ENCODE peak calls at places on chromosomes 16 and 17, in ten cellular contexts. B, S, I, E, T, U, N, A, F and D are unnamed samples. For H3K9me3, the result is how much of the 10 kb centered on the place peaks cover.

GRCh38 chr17:80948091-80948960 is 43.3 kb upstream of the CHMP6 start:
- DNase-seq in I (peak), U (no peak), N (no peak), F (no peak), E (no peak), T (no peak), S (no peak), B (no peak), A (no peak), D (no peak)

GRCh38 chr17:36899250-36900129 is 37.8 kb upstream of the LHX1 start:
- DNase-seq in B (no peak), N (no peak), A (no peak), S (no peak), T (no peak), F (no peak), U (peak), E (no peak), I (peak), D (no peak)

GRCh38 chr16:80459331-80459777 is 81.4 kb upstream of the DYNLRB2 start:
- DNase-seq in A (no peak), F (no peak), U (no peak), B (peak), N (no peak), T (no peak), I (no peak), S (no peak), E (no peak), D (no peak)

GRCh38 chr17:22703786-22704441 is 1011.6 kb downstream of the KCNJ18 start:
- DNase-seq in T (no peak), F (no peak), B (no peak), N (no peak), I (peak), E (no peak), S (no peak), U (no peak), A (no peak), D (no peak)

GRCh38 chr16:2734844-2735243 is 14.8 kb upstream of the PRSS27 start:
- DNase-seq in F (no peak), A (no peak), I (no peak), U (no peak), B (no peak), T (no peak), S (no peak), N (no peak), E (no peak), D (no peak)

GRCh38 chr17:32852811-32853210 is 24.1 kb downstream of the MYO1D start:
- DNase-seq in I (no peak), A (no peak), E (peak), N (no peak), S (no peak), B (peak), U (no peak), F (no peak), T (no peak), D (no peak)

GRCh38 chr16:72878301-72879269 is 169.3 kb downstream of the ZFHX3 start:
- DNase-seq in I (peak), F (no peak), T (no peak), B (peak), E (no peak), N (no peak), S (no peak), U (no peak), A (peak), D (peak)

GRCh38 chr16:27246439-27246838 is 22.1 kb downstream of the NSMCE1 start:
- DNase-seq in I (no peak), B (no peak), A (no peak), N (no peak), S (no peak), F (no peak), E (no peak), U (no peak), T (no peak), D (no peak)

GRCh38 chr16:68503334-68503733 is 35.8 kb upstream of the ZFP90 start:
- DNase-seq in F (no peak), N (no peak), I (no peak), A (peak), S (no peak), T (no peak), B (no peak), E (peak), U (no peak), D (no peak)

GRCh38 chr16:24035127-24035842 is 199.5 kb downstream of the PRKCB start:
- DNase-seq in N (no peak), A (no peak), U (peak), F (no peak), E (no peak), S (no peak), B (no peak), T (no peak), I (no peak), D (no peak)

GRCh38 chr16:17460890-17461289 is 9.9 kb downstream of the XYLT1 start:
- DNase-seq in S (peak), I (no peak), N (no peak), B (peak), A (no peak), F (no peak), E (no peak), T (no peak), U (no peak), D (no peak)

GRCh38 chr17:83162035-83162745 is 82.8 kb downstream of the METRNL start:
- DNase-seq in A (no peak), I (no peak), T (no peak), N (no peak), F (no peak), S (no peak), U (no peak), E (no peak), B (no peak), D (no peak)

GRCh38 chr16:56936950-56937349 is 5.0 kb downstream of the HERPUD1 start:
- DNase-seq in T (no peak), I (no peak), A (no peak), S (no peak), B (no peak), F (no peak), U (no peak), E (no peak), N (no peak), D (no peak)

GRCh38 chr17:43665387-43666101 is 3.8 kb upstream of the MEOX1 start:
- DNase-seq in F (no peak), N (no peak), S (no peak), B (no peak), A (no peak), U (no peak), I (no peak), E (no peak), T (no peak), D (no peak)

GRCh38 chr17:37815516-37815915 is 70.7 kb upstream of the HNF1B start:
- DNase-seq in F (no peak), I (no peak), E (no peak), T (no peak), B (peak), A (no peak), S (peak), N (no peak), U (no peak), D (no peak)

GRCh38 chr16:51762081-51762995 is 611.3 kb upstream of the SALL1 start:
- DNase-seq in N (peak), S (peak), I (peak), U (peak), A (peak), F (peak), T (peak), E (peak), B (peak), D (peak)

GRCh38 chr17:4914009-4914408 is 11.1 kb upstream of the CHRNE start:
- DNase-seq in B (no peak), I (no peak), A (peak), E (no peak), F (no peak), T (no peak), N (no peak), S (no peak), U (no peak), D (peak)

GRCh38 chr16:87017388-87018012 is 299.7 kb downstream of the C16orf95 start:
- DNase-seq in U (peak), B (peak), I (no peak), S (no peak), N (no peak), F (no peak), T (peak), A (peak), E (peak), D (peak)

GRCh38 chr17:77315551-77316190 is 174.9 kb downstream of the SEC14L1 start:
- DNase-seq in I (peak), E (no peak), T (peak), B (peak), S (no peak), F (no peak), A (no peak), N (no peak), U (no peak), D (no peak)

GRCh38 chr16:27291722-27292240 is 22.0 kb upstream of the IL4R start:
- DNase-seq in A (no peak), U (no peak), I (no peak), T (no peak), F (no peak), N (no peak), S (no peak), B (no peak), E (no peak), D (no peak)

GRCh38 chr17:50171371-50172071 is 5.7 kb downstream of the SGCA start:
- DNase-seq in B (no peak), A (no peak), U (no peak), N (no peak), E (no peak), F (no peak), I (no peak), T (no peak), S (no peak), D (no peak)

GRCh38 chr17:65047939-65048338 is 8.6 kb downstream of the GNA13 start:
- DNase-seq in T (no peak), S (no peak), I (no peak), E (no peak), B (no peak), N (no peak), U (no peak), A (peak), F (no peak), D (no peak)

GRCh38 chr16:35751191-35751941 is 2292.0 kb downstream of the TP53TG3F start:
- DNase-seq in B (no peak), N (no peak), E (no peak), T (no peak), I (no peak), U (no peak), A (no peak), S (no peak), F (no peak), D (no peak)

GRCh38 chr16:35752012-35752772 is 2292.8 kb downstream of the TP53TG3F start:
- DNase-seq in N (no peak), F (no peak), U (no peak), A (no peak), I (no peak), E (no peak), S (no peak), B (no peak), T (no peak), D (no peak)

GRCh38 chr16:35754391-35755369 is 2295.3 kb downstream of the TP53TG3F start:
- DNase-seq in S (no peak), U (no peak), I (no peak), N (no peak), A (no peak), F (no peak), B (no peak), E (no peak), T (no peak), D (no peak)

GRCh38 chr16:35753559-35754390 is 2294.4 kb downstream of the TP53TG3F start:
- DNase-seq in T (no peak), U (no peak), B (no peak), E (no peak), I (no peak), F (no peak), S (no peak), A (no peak), N (no peak), D (no peak)

DNA sequence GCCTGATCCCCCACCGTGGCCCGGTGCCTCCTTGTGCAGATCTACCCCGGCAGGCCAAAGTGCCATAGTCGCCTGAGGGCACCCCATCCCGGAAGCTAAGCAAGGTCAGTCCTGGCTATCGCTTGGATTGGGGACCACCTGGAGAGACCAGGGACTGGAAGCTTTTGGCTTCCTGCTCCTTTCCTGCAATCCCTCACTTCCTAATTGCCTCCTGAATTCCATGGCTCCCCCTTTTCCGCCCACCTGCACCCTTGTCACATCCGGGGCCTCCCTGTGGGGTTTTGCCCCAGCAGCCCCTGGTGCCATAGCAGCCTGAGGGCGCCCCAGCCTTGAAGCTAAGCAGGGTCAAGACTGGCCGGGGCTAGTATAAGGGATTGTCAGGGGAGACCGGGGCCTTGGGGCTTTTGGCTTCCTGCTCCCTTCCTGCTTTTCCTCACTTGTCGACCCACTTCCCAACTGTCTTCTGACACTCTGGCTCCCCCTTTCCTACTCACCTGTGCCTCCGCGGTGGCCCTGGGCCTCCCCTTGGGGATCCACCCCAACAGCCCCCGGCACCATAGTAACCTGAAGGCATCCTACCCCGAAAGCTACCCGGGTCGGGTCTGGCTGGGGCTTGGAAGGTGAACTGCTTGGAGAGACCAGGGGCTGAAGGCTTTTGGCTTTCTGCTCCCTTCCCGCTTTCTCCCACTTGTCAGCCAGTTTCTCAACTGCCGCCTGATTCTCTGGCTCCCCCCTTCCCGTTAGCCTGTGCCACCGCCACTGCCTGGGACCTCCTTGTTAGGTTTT is 2293.6 kb downstream of the TP53TG3F start:
- DNase-seq in B (no peak), S (no peak), E (no peak), I (no peak), N (no peak), F (no peak), A (no peak), U (no peak), T (no peak), D (no peak)
- H3K9me3 ChIP-seq in B (under half), S (under half), E (under half), I (under half), N (under half), F (under half), A (half or more), U (under half), T (under half), D (under half)

DNA sequence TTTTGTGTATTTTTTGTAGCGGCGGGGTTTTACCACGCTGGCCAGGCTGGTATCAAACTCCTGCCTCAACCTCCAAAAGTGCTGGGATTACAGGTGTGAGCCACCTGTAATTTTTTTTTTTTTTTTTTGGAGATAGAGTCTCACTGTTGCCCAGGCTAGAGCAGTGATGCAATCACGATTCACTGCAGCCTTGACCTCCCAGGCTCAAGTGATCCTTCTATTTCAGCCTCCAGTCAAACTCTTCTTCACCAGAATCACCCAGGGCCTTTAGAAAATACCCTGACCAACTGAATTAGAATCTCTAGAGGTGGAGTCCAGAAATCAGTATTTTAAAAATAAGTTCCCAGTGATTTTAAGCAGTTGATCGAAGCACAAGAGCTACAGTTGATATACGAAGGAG is 12.5 kb downstream of the HSPB9 start:
- DNase-seq in N (no peak), A (no peak), I (no peak), B (no peak), F (no peak), U (no peak), S (no peak), E (no peak), T (no peak), D (no peak)
- H3K9ac ChIP-seq in N (no peak), A (peak), I (no peak), B (no peak), F (no peak), U (no peak), S (no peak), E (no peak), T (no peak), D (peak)

GRCh38 chr16:5938607-5939006 is 841.0 kb upstream of the EEF2KMT start:
- DNase-seq in I (no peak), N (no peak), E (no peak), S (no peak), B (no peak), T (no peak), A (no peak), F (no peak), U (no peak), D (no peak)
- H3K9me3 ChIP-seq in I (under half), N (under half), E (under half), S (under half), B (under half), T (under half), A (under half), F (under half), U (under half), D (under half)

DNA sequence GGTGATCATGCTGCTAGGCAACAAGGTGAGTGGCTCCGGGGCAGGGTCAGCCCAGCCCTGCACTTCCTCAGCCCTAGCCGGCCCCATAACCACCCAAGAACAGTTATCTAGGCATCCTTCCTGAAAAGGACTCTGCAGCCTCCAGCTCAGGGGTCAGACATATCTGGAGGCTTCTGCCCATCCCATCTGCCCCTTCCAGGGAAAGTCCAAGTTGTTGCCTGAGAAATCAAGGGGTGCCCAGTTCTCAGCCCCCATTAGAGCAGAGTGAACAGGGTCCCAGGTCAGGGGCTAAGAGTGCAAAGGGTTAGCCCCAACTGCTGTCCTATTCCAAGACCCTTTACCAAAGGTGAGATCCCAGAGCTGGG is 4.1 kb upstream of the NHERF1 start:
- DNase-seq in S (no peak), F (no peak), U (no peak), T (no peak), I (no peak), N (no peak), B (no peak), E (no peak), A (no peak), D (no peak)
- H3K9ac ChIP-seq in S (no peak), F (no peak), U (no peak), T (no peak), I (no peak), N (no peak), B (no peak), E (no peak), A (no peak), D (no peak)

DNA sequence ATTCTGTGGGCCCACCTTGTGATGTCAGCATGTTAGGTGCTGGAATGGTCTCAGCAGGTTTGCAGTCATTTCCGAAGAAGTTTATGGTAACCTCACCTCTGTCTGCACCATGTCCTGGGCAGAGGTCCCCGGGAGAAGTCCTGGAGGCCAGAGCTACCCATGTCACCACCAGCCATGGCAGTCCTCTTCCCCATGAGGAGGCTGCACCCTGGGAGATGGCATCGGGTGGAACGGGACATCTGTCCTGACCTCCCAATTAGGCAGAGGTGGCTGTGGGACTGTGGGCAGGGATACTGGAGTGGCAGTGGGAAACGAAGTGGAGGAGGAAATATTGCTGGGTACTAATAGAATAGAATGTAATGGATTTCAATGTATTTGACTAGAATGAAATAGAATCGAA is 511.8 kb upstream of the WSB1 start:
- DNase-seq in I (no peak), U (no peak), T (no peak), E (no peak), N (no peak), A (no peak), S (no peak), F (no peak), B (no peak), D (no peak)
- H3K9me3 ChIP-seq in I (under half), U (under half), T (under half), E (half or more), N (under half), A (under half), S (under half), F (under half), B (under half), D (under half)

DNA sequence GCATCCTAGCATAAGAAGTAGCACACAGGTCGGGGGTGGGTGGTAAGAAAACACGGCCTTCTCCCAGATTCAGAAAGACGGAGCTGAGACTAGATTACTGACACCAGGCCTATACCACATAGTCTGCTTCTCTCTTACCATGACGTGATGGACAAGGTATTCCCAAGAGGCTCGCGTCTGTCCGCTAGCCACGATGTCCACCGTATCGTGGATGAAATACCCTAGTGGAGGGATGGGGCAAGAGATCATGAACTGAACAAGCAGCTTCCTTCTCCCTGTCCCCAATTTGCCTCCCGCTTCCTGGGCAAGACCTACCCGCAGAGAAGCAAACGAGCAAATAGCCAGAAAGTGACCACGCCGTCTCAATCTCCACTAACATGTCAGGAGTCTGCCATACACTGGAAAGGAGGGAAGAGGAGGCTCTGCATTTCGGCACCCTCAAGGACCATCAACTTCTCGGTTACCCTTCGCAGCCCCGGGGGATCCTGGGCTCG is 820 bp downstream of the TLCD1 start:
- DNase-seq in S (peak), N (peak), B (peak), E (no peak), T (peak), F (no peak), U (no peak), I (no peak), A (peak), D (peak)
- H3K9ac ChIP-seq in S (peak), N (peak), B (peak), E (peak), T (peak), F (peak), U (peak), I (peak), A (peak), D (peak)

GRCh38 chr16:853306-853705 is 52.8 kb upstream of the GNG13 start:
- DNase-seq in U (no peak), I (no peak), T (no peak), S (no peak), A (no peak), E (no peak), B (no peak), F (no peak), N (no peak), D (no peak)

GRCh38 chr16:852451-853185 is 52.1 kb upstream of the GNG13 start:
- DNase-seq in E (no peak), A (no peak), N (no peak), U (no peak), S (no peak), I (no peak), F (no peak), B (no peak), T (no peak), D (no peak)

GRCh38 chr16:851209-851810 is 50.8 kb upstream of the GNG13 start:
- DNase-seq in S (no peak), N (no peak), B (no peak), E (no peak), F (no peak), T (no peak), A (no peak), I (no peak), U (no peak), D (no peak)

GRCh38 chr16:850668-851067 is 50.1 kb upstream of the GNG13 start:
- DNase-seq in I (no peak), E (no peak), U (no peak), S (no peak), N (no peak), F (no peak), B (no peak), A (no peak), T (no peak), D (no peak)

GRCh38 chr16:851871-852270 is 51.3 kb upstream of the GNG13 start:
- DNase-seq in A (no peak), B (no peak), T (no peak), N (no peak), S (no peak), F (no peak), U (no peak), E (no peak), I (no peak), D (no peak)
- H3K9me3 ChIP-seq in A (under half), B (under half), T (under half), N (under half), S (under half), F (under half), U (under half), E (under half), I (under half), D (under half)